ENCODE peak calls at places on chromosomes 13 and 19, in seven cellular contexts. T, X, Q, F, M, A and K are unnamed samples.

GRCh38 chr13:33642374-33643065 is 175.4 kb upstream of the RFC3 start:
- DNase-seq in T (peak), X (no peak), Q (no peak), F (no peak), M (peak), A (peak), K (peak)

GRCh38 chr13:45538382-45538781 is 73.6 kb downstream of the COG3 start:
- DNase-seq in T (no peak), X (no peak), Q (no peak), F (no peak), M (no peak), A (no peak), K (no peak)

GRCh38 chr19:55158848-55159793 is 1.6 kb upstream of the TNNI3 start:
- DNase-seq in T (no peak), X (no peak), Q (peak), F (no peak), M (no peak), A (no peak), K (peak)

GRCh38 chr13:45206340-45206739 is 5.5 kb upstream of the KCTD4 start:
- DNase-seq in T (peak), X (no peak), Q (no peak), F (no peak), M (peak), A (peak), K (no peak)

GRCh38 chr13:100244431-100244830 is 155.5 kb downstream of the PCCA start:
- DNase-seq in T (no peak), X (no peak), Q (no peak), F (no peak), M (no peak), A (no peak), K (no peak)

GRCh38 chr13:101535192-101535746 is 82.8 kb downstream of the ITGBL1 start:
- DNase-seq in T (peak), X (no peak), Q (no peak), F (no peak), M (no peak), A (peak), K (no peak)

GRCh38 chr13:27442071-27442647 is 8.2 kb downstream of the MTIF3 start:
- DNase-seq in T (no peak), X (no peak), Q (no peak), F (no peak), M (no peak), A (peak), K (no peak)

GRCh38 chr19:51978882-51979281 is 7.8 kb downstream of the ZNF350 start:
- DNase-seq in T (no peak), X (no peak), Q (no peak), F (no peak), M (no peak), A (peak), K (no peak)

GRCh38 chr13:85974604-85975366 is 175.6 kb upstream of the SLITRK6 start:
- DNase-seq in T (no peak), X (no peak), Q (no peak), F (no peak), M (peak), A (no peak), K (no peak)

GRCh38 chr19:39778763-39779162 is at the start of gene LEUTX:
- DNase-seq in T (no peak), X (no peak), Q (no peak), F (no peak), M (no peak), A (no peak), K (no peak)

DNA sequence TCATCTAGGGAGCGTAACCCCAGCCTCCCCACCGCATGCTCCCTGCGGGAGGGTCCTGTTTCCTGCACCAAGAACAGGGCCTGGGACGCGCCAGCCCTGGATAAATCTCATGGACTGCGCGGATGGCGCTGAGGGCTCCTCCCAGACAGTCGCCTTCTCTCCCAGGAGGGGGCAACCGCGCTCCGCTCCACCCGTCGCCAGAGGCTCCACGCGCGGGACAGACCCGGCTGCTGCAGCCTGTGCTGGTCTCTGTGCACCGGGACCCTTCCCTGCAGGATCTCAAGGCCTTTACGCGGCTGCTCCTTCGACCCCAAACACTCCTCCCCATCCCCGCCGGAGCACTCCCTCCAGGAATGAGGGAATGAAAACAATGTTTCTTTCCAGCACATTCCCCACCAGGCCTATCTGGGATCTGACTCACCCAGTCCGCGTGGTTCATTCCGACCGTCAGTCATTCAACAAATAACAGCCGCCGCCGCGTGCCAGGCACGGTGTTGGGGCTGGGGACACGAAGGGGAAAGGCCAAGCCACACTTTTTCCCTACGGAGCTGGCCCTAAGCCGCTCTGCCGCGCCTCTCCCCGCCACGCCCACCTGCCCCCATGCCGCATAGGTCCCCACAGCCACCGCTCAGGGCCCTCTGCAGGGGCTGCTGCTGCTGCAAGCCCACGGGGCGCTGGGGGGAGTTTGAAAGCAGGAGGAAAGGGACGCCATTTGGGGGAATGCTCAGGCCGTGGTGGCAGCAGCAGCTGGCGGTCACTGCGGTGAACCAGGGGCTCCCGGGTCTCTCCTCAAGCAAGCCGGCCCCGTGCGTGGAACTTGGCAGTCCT is 6.0 kb downstream of the PNMA8B start:
- DNase-seq in T (peak), X (no peak), Q (no peak), F (no peak), M (peak), A (peak), K (peak)
- H3K4me2 ChIP-seq in T (no peak), X (peak), Q (peak), F (peak), M (peak), A (peak), K (peak)

GRCh38 chr19:2056810-2057192 is 5.8 kb upstream of the MKNK2 start:
- DNase-seq in T (no peak), X (no peak), Q (peak), F (no peak), M (no peak), A (no peak), K (no peak)

GRCh38 chr19:2059422-2060201 is 8.6 kb upstream of the MKNK2 start:
- DNase-seq in T (peak), X (no peak), Q (no peak), F (no peak), M (peak), A (peak), K (peak)

GRCh38 chr19:2058570-2059421 is 7.8 kb upstream of the MKNK2 start:
- DNase-seq in T (no peak), X (no peak), Q (no peak), F (no peak), M (no peak), A (no peak), K (no peak)

GRCh38 chr19:2055871-2056809 is 5.1 kb upstream of the MKNK2 start:
- DNase-seq in T (peak), X (no peak), Q (no peak), F (no peak), M (peak), A (no peak), K (peak)

DNA sequence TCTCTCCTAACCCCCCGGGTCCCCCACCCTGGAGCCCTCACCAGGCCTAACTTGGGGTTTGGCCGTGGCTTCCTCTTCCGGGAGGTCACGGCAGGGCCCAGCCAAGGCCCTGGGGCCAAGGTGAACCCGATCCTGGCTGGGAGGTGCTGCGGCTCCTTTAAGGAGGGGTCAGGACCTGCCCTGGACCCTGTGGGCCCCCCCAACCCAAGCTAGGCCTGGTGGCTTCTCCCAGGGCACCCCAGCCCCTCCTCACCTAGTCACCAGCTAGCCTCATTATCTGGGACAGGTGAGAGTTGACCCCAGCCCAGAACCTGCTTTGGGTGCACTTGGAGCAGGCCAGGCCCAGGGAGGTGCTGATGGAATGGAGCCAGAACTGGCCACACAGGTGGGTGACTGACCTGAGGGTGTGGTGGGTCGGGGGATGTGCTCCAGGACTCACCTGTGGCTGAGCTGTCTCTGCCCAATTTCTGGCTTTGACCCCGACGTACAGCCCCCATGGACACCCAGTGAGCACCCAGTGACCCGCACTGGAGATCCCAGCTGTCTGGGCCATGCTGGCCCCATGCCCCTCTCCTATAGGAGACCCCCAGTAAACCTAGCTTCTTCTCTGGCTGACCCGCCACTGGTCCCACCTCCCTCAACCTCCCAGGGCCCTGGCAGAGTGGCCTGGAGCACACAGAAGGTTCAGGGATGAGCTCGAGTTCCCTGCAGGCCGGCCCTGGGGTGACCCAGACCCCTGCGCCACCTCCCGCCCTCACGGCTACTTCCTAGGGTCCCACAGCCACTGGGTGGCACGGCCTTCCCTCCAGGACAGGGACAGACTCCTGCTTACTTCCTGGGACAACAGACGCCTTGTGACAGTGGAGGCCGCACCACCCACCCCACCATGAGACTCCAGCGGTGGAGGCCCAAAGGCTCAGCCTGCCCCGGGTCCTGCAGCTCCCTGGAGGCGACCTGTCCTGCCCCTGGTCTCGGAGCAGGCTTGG is 6.7 kb upstream of the MKNK2 start:
- DNase-seq in T (no peak), X (no peak), Q (no peak), F (no peak), M (no peak), A (no peak), K (no peak)
- H2BK5ac ChIP-seq in T (peak), X (peak), Q (no peak), F (peak), M (no peak), A (no peak), K (no peak)

GRCh38 chr19:16660763-16661479 is at the start of gene TMEM38A:
- DNase-seq in T (no peak), X (peak), Q (peak), F (no peak), M (peak), A (peak), K (no peak)

GRCh38 chr19:16659464-16659831 is 496 bp downstream of the SMIM7 start:
- DNase-seq in T (no peak), X (peak), Q (no peak), F (no peak), M (no peak), A (no peak), K (no peak)

GRCh38 chr19:16657384-16657783 is 2.6 kb downstream of the SMIM7 start:
- DNase-seq in T (no peak), X (no peak), Q (no peak), F (no peak), M (no peak), A (no peak), K (no peak)

GRCh38 chr19:16659832-16660708 is at the start of gene SMIM7:
- DNase-seq in T (peak), X (peak), Q (peak), F (peak), M (peak), A (peak), K (peak)

DNA sequence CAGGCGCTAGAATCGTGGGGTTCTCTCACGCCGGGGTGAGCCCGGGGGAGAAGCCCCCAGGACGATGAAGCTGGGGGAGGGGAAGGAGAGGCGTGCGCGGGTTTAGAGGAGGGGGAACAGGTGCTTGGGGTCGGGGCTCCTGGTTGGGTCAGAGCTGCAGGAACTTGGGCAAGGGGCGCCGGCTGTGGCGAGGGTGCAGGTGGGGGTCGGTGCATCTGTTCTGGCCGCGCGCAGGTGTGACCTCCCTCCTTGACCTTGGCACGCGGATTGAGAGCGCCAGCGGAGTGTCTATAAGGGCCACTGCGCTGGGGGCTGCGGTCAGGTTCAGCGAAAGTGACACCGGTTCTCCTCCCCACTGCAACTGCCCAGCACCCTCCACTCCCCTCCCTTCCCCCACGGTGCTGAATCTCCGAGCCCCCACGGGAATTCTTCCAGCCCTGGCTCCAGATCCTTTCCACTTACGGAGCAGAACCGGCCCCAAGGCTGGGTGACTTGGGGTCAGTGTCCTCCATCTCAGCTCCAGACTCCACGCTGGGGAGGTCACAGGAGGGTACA is 618 bp downstream of the TMEM38A start:
- DNase-seq in T (no peak), X (no peak), Q (peak), F (no peak), M (no peak), A (peak), K (no peak)
- H3K4me2 ChIP-seq in T (peak), X (peak), Q (peak), F (peak), M (peak), A (peak), K (peak)

DNA sequence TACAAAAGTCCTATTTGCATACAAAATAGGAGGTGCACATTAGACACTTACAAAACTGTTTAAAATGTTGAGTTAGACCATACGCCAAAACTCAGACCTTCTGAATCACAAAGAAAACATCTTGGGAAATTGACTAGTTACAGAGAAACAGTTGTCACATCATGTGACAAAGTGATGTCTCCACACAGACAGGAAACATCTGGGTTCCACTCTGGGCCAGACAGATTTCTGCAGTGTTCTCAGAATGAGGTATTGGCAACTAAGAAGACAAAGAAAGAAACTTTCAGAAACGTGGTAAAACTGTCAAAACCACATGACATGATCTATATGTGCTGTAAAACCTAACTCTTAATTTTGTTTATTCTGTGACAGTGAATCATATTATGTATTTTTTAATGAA is 6.7 kb downstream of the ZNF793 start:
- DNase-seq in T (no peak), X (no peak), Q (no peak), F (no peak), M (no peak), A (no peak), K (no peak)
- H2BK5ac ChIP-seq in T (no peak), X (no peak), Q (no peak), F (no peak), M (no peak), A (no peak), K (no peak)

GRCh38 chr13:20119960-20120359 is 40.9 kb downstream of the GJA3 start:
- DNase-seq in T (no peak), X (no peak), Q (no peak), F (no peak), M (no peak), A (no peak), K (no peak)
- H3K4me2 ChIP-seq in T (no peak), X (no peak), Q (peak), F (peak), M (no peak), A (no peak), K (no peak)

GRCh38 chr13:102698649-102698980 is 3.8 kb upstream of the METTL21C start:
- DNase-seq in T (no peak), X (no peak), Q (no peak), F (no peak), M (no peak), A (no peak), K (no peak)
- H2BK5ac ChIP-seq in T (no peak), X (no peak), Q (no peak), F (no peak), M (no peak), A (peak), K (no peak)

DNA sequence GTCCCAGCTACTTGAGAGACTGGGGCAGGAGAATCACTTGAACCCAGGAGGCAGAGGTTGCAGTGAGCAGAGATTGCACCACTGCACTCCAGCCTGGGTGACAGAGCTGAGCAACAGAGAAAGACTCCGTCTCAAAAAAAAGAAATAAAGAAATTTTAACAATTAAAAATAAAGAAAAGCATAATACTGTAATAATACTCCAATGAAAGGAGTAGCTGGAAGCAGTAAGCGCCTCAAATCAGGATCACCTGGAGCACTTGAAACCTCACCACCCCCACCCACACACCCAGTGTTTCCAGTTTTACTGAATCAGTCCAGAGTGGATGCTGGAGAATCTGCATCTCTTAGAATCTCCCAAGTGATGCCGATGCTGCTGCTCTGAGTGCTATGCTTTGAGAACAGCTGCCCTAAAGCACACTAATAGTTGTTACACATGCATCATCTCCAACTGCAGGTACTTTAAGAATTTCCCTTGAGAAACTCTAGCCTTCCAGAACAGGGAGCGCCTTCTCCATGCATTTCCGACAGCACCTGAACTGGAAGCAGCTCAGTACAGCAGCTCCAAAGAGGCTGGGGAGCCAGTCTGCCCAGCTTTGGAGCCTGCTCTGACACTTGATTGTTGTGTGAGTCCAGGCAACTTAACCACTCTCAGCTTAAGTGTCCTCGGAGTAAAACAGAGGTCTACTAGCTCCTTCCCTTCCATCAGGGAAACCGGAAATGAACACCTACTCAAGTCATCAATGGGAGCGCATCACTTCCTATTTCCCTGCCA is 2.9 kb downstream of the ABCC4 start:
- DNase-seq in T (no peak), X (no peak), Q (no peak), F (no peak), M (no peak), A (no peak), K (no peak)
- H3K4me2 ChIP-seq in T (peak), X (no peak), Q (no peak), F (no peak), M (peak), A (no peak), K (no peak)

DNA sequence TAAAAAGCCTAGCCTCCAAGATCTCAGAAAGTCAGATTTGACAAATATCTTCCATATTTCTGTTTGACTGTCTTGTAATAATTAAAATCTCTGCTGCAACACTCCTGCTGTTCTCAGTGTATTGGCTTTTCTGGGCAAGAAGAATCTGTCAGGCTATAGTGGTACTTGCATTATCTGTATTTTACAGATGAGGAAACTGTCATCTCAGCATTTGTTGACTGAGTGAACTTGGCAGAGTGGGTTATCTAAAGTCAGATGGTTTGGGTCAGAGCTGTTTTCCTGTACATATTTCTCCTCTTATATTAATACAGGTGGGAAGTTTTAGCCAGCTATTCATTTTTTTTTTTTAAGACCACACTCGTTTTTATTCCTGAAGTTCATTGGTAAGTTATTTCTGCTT is 1378.2 kb upstream of the PCDH20 start:
- DNase-seq in T (no peak), X (no peak), Q (no peak), F (no peak), M (no peak), A (no peak), K (no peak)
- H2BK5ac ChIP-seq in T (no peak), X (no peak), Q (no peak), F (no peak), M (no peak), A (no peak), K (no peak)

GRCh38 chr19:8638078-8638619 is 7.7 kb downstream of the NFILZ start:
- DNase-seq in T (peak), X (no peak), Q (no peak), F (no peak), M (no peak), A (peak), K (no peak)
- H3K4me2 ChIP-seq in T (peak), X (no peak), Q (no peak), F (no peak), M (no peak), A (no peak), K (no peak)